ENCODE peak calls at places on chromosomes 12 and 14, in eight cellular contexts. Q is AG09319; F is amniotic stem cell; H is NCI-H1092; S is progenitor cell of endocrine pancreas; L is ELF-1; O is Panc1; I is stimulated activated CD4-positive, alpha-beta T cell treated with anti-CD3 and anti-CD28 coated beads, Interleukin-4, amount 100 ng/mL, for 48 hours. N is an unnamed sample.

GRCh38 chr12:74415633-74416032 is 122.0 kb upstream of the ATXN7L3B start:
- DNase-seq in Q (no peak), S (no peak), O (no peak), L (no peak), I (no peak), F (no peak), H (no peak), N (peak)

GRCh38 chr12:113392988-113393579 is 10.6 kb downstream of the SDS start:
- DNase-seq in H (no peak), O (no peak), I (no peak), F (no peak), L (peak), Q (no peak), S (no peak), N (no peak)

GRCh38 chr12:70553391-70553859 is 83.8 kb downstream of the PTPRB start:
- DNase-seq in H (peak), O (no peak), I (no peak), Q (no peak), S (no peak), F (no peak), L (no peak), N (no peak)

GRCh38 chr14:100850841-100851585 is 25.1 kb downstream of the MEG3 start:
- DNase-seq in H (peak), Q (no peak), I (peak), L (peak), S (no peak), O (no peak), F (no peak), N (peak)

GRCh38 chr12:835754-836493 is 83.5 kb downstream of the WNK1 start:
- DNase-seq in O (no peak), S (no peak), I (no peak), L (no peak), F (no peak), Q (no peak), H (no peak), N (no peak)

GRCh38 chr12:52870361-52871290 is 21.8 kb upstream of the KRT78 start:
- DNase-seq in L (peak), F (no peak), O (no peak), Q (no peak), I (peak), H (peak), S (peak), N (peak)

GRCh38 chr12:129605666-129606065 is 298.2 kb downstream of the TMEM132D start:
- DNase-seq in L (no peak), I (no peak), S (no peak), H (no peak), F (no peak), Q (no peak), O (no peak), N (no peak)

GRCh38 chr12:124720019-124720686 is 143.5 kb downstream of the SCARB1 start:
- DNase-seq in H (peak), F (no peak), L (no peak), Q (no peak), I (no peak), O (no peak), S (no peak), N (no peak)

GRCh38 chr14:31944256-31945073 is 132.6 kb upstream of the ARHGAP5 start:
- DNase-seq in Q (no peak), O (no peak), F (no peak), S (no peak), L (no peak), I (no peak), H (no peak), N (no peak)

GRCh38 chr14:83827383-83827782 is 1702.6 kb upstream of the FLRT2 start:
- DNase-seq in O (no peak), F (no peak), Q (no peak), H (no peak), I (no peak), L (no peak), S (no peak), N (no peak)

GRCh38 chr12:114168061-114168460 is 201.9 kb upstream of the RBM19 start:
- DNase-seq in O (no peak), F (no peak), S (no peak), H (no peak), Q (no peak), L (no peak), I (no peak), N (no peak)

GRCh38 chr12:131264625-131265024 is 310.9 kb downstream of the ADGRD1 start:
- DNase-seq in F (no peak), L (no peak), Q (no peak), S (no peak), I (no peak), H (peak), O (no peak), N (no peak)

GRCh38 chr12:56160160-56160763 is 2.1 kb downstream of the MYL6 start:
- DNase-seq in F (no peak), O (no peak), H (no peak), I (peak), Q (no peak), S (no peak), L (peak), N (no peak)

GRCh38 chr12:80763874-80764273 is 47.2 kb downstream of the MYF5 start:
- DNase-seq in Q (peak), L (peak), O (peak), S (no peak), I (no peak), H (peak), F (peak), N (peak)

GRCh38 chr12:24719293-24719721 is 229.6 kb downstream of the BCAT1 start:
- DNase-seq in L (peak), O (no peak), Q (no peak), S (no peak), I (peak), F (no peak), H (no peak), N (no peak)

GRCh38 chr14:96271421-96271762 is 15.4 kb downstream of the BDKRB1 start:
- DNase-seq in S (no peak), O (no peak), H (no peak), L (no peak), Q (no peak), I (no peak), F (no peak), N (no peak)

GRCh38 chr14:91380610-91381371 is 36.8 kb downstream of the CCDC88C start:
- DNase-seq in L (no peak), H (peak), O (no peak), F (no peak), I (no peak), Q (no peak), S (no peak), N (peak)

GRCh38 chr12:88503344-88503743 is 76.9 kb downstream of the KITLG start:
- DNase-seq in Q (no peak), O (no peak), F (no peak), L (no peak), I (no peak), S (no peak), H (no peak), N (no peak)

GRCh38 chr14:69094481-69094880 is 58.4 kb downstream of the DCAF5 start:
- DNase-seq in H (no peak), O (no peak), S (no peak), Q (no peak), L (no peak), I (no peak), F (no peak), N (no peak)

GRCh38 chr12:105194947-105195346 is 41.0 kb downstream of the APPL2 start:
- DNase-seq in I (no peak), L (no peak), H (no peak), F (no peak), O (no peak), S (no peak), Q (no peak), N (no peak)

GRCh38 chr12:67251012-67251411 is 18.1 kb upstream of the CAND1 start:
- DNase-seq in I (no peak), L (no peak), F (no peak), H (no peak), S (no peak), O (no peak), Q (no peak), N (no peak)

GRCh38 chr12:82832981-82833380 is 146.3 kb downstream of the TMTC2 start:
- DNase-seq in F (no peak), I (no peak), O (no peak), Q (no peak), L (no peak), S (no peak), H (no peak), N (no peak)

GRCh38 chr12:117567644-117568043 is 206.2 kb upstream of the NOS1 start:
- DNase-seq in L (no peak), F (no peak), I (no peak), Q (no peak), S (no peak), O (no peak), H (no peak), N (no peak)

GRCh38 chr12:108414021-108414420 is 74.9 kb upstream of the CMKLR1 start:
- DNase-seq in O (no peak), I (no peak), F (no peak), S (no peak), L (no peak), H (no peak), Q (no peak), N (no peak)

GRCh38 chr12:108914031-108914630 is 34.2 kb downstream of the DAO start:
- DNase-seq in I (no peak), S (no peak), H (no peak), F (no peak), L (no peak), Q (no peak), O (no peak), N (no peak)

GRCh38 chr14:30211326-30211725 is 283.7 kb upstream of the PRKD1 start:
- DNase-seq in L (no peak), F (no peak), I (no peak), O (no peak), H (no peak), S (no peak), Q (no peak), N (no peak)

GRCh38 chr12:113299619-113300237 is 35.2 kb downstream of the SLC8B1 start:
- DNase-seq in Q (peak), L (peak), F (peak), S (no peak), O (peak), I (no peak), H (no peak), N (no peak)

GRCh38 chr12:20364501-20364900 is 3.8 kb upstream of the PDE3A start:
- DNase-seq in L (no peak), I (no peak), S (no peak), F (no peak), Q (no peak), H (no peak), O (no peak), N (no peak)

GRCh38 chr12:2841056-2841455 is 6.2 kb upstream of the NRIP2 start:
- DNase-seq in O (no peak), I (no peak), S (no peak), H (no peak), Q (no peak), F (no peak), L (no peak), N (no peak)

GRCh38 chr14:68951051-68951797 is 27.9 kb downstream of the ACTN1 start:
- DNase-seq in O (peak), L (no peak), Q (peak), I (no peak), H (no peak), S (no peak), F (peak), N (peak)

GRCh38 chr14:103315368-103315911 is 18.6 kb upstream of the EIF5 start:
- DNase-seq in H (no peak), I (no peak), Q (no peak), O (no peak), F (no peak), S (no peak), L (no peak), N (no peak)

GRCh38 chr12:19273482-19274330 is 144.2 kb downstream of the PLEKHA5 start:
- DNase-seq in Q (peak), H (peak), O (no peak), F (peak), I (peak), S (no peak), L (no peak), N (peak)

GRCh38 chr14:39028620-39029019 is 74.4 kb downstream of the SEC23A start:
- DNase-seq in L (no peak), H (no peak), I (no peak), O (no peak), S (no peak), F (no peak), Q (no peak), N (no peak)

GRCh38 chr12:27843714-27844245 is 63.7 kb upstream of the MANSC4 start:
- DNase-seq in Q (peak), F (no peak), I (no peak), H (no peak), O (no peak), S (no peak), L (no peak), N (no peak)

GRCh38 chr14:103679351-103679750 is 35.9 kb downstream of the XRCC3 start:
- DNase-seq in H (no peak), O (no peak), Q (no peak), I (peak), L (peak), S (no peak), F (no peak), N (peak)

GRCh38 chr12:51910168-51910567 is 2.9 kb downstream of the ACVRL1 start:
- DNase-seq in H (no peak), I (no peak), Q (no peak), F (no peak), O (no peak), L (no peak), S (no peak), N (no peak)

N was measured in COLO829.